ENCODE peak calls at places on chromosomes 11 and 22, in seven cellular contexts. One of them, this sample, is unnamed.
A peak's percentile ranks its signal among the peaks of the same experiment; 100 is the strongest.

GRCh38 chr11:9905562-9905961 is 241.7 kb downstream of the SWAP70 start:
- DNase-seq in iris pigment epithelial cell: no peak
- DNase-seq in COR-L47: no peak
- DNase-seq in left colon: no peak
- DNase-seq in RCC 7860: no peak
- DNase-seq in NCI-H524: no peak
- DNase-seq in fibroblast of mammary gland: peak; percentile 43
- DNase-seq in this sample: no peak

GRCh38 chr11:130523609-130524008 is 75.2 kb downstream of the ADAMTS15 start:
- DNase-seq in iris pigment epithelial cell: no peak
- DNase-seq in RCC 7860: no peak
- DNase-seq in fibroblast of mammary gland: peak; percentile 97
- DNase-seq in left colon: no peak
- DNase-seq in NCI-H524: no peak
- DNase-seq in COR-L47: no peak
- DNase-seq in this sample: no peak

GRCh38 chr11:3810951-3811350 is 2.6 kb downstream of the PGAP2 start:
- DNase-seq in COR-L47: no peak
- DNase-seq in left colon: no peak
- DNase-seq in NCI-H524: no peak
- DNase-seq in fibroblast of mammary gland: no peak
- DNase-seq in RCC 7860: no peak
- DNase-seq in iris pigment epithelial cell: no peak
- DNase-seq in this sample: no peak

GRCh38 chr11:103031834-103032233 is 60.1 kb downstream of the DCUN1D5 start:
- DNase-seq in iris pigment epithelial cell: peak; percentile 52
- DNase-seq in COR-L47: no peak
- DNase-seq in fibroblast of mammary gland: peak; percentile 36
- DNase-seq in left colon: no peak
- DNase-seq in RCC 7860: no peak
- DNase-seq in NCI-H524: no peak
- DNase-seq in this sample: no peak

GRCh38 chr11:6531267-6531752 is 34.2 kb downstream of the DNHD1 start:
- DNase-seq in left colon: no peak
- DNase-seq in iris pigment epithelial cell: peak; percentile 41
- DNase-seq in RCC 7860: peak; percentile 27
- DNase-seq in COR-L47: no peak
- DNase-seq in NCI-H524: no peak
- DNase-seq in fibroblast of mammary gland: peak; percentile 61
- DNase-seq in this sample: no peak

GRCh38 chr11:102587722-102588121 is 37.4 kb downstream of the MMP20 start:
- DNase-seq in COR-L47: no peak
- DNase-seq in left colon: no peak
- DNase-seq in NCI-H524: no peak
- DNase-seq in fibroblast of mammary gland: no peak
- DNase-seq in iris pigment epithelial cell: no peak
- DNase-seq in RCC 7860: no peak
- DNase-seq in this sample: no peak

GRCh38 chr22:28800308-28801041 is at the start of gene XBP1:
- DNase-seq in COR-L47: peak; percentile 92
- DNase-seq in fibroblast of mammary gland: peak; percentile 89
- DNase-seq in iris pigment epithelial cell: peak; percentile 94
- DNase-seq in RCC 7860: peak; percentile 78
- DNase-seq in NCI-H524: peak; percentile 44
- DNase-seq in left colon: peak; percentile 96
- DNase-seq in this sample: peak; percentile 97

GRCh38 chr11:93521086-93521485 is 22.1 kb downstream of the SMCO4 start:
- DNase-seq in fibroblast of mammary gland: no peak
- DNase-seq in iris pigment epithelial cell: no peak
- DNase-seq in NCI-H524: no peak
- DNase-seq in COR-L47: no peak
- DNase-seq in left colon: no peak
- DNase-seq in RCC 7860: no peak
- DNase-seq in this sample: no peak

GRCh38 chr11:34916810-34917780 is 677 bp downstream of the PDHX start:
- DNase-seq in RCC 7860: no peak
- DNase-seq in NCI-H524: no peak
- DNase-seq in fibroblast of mammary gland: peak; percentile 42
- DNase-seq in COR-L47: no peak
- DNase-seq in iris pigment epithelial cell: peak; percentile 55
- DNase-seq in left colon: no peak
- DNase-seq in this sample: no peak

GRCh38 chr11:85464283-85464682 is 162.9 kb downstream of the DLG2 start:
- DNase-seq in fibroblast of mammary gland: no peak
- DNase-seq in RCC 7860: no peak
- DNase-seq in NCI-H524: no peak
- DNase-seq in iris pigment epithelial cell: no peak
- DNase-seq in COR-L47: no peak
- DNase-seq in left colon: no peak
- DNase-seq in this sample: no peak

GRCh38 chr22:49303061-49303735 is 524.5 kb downstream of the BRD1 start:
- DNase-seq in iris pigment epithelial cell: no peak
- DNase-seq in fibroblast of mammary gland: no peak
- DNase-seq in COR-L47: no peak
- DNase-seq in left colon: no peak
- DNase-seq in RCC 7860: no peak
- DNase-seq in NCI-H524: no peak
- DNase-seq in this sample: peak; percentile 30

GRCh38 chr11:50298182-50298988 is 265.7 kb downstream of the OR4C45 start:
- DNase-seq in COR-L47: no peak
- DNase-seq in fibroblast of mammary gland: peak; percentile 31
- DNase-seq in RCC 7860: no peak
- DNase-seq in NCI-H524: no peak
- DNase-seq in iris pigment epithelial cell: no peak
- DNase-seq in left colon: no peak
- DNase-seq in this sample: no peak

GRCh38 chr11:59918987-59919589 is 19.1 kb upstream of the OOSP1 start:
- DNase-seq in COR-L47: no peak
- DNase-seq in RCC 7860: peak; percentile 24
- DNase-seq in NCI-H524: no peak
- DNase-seq in fibroblast of mammary gland: peak; percentile 23
- DNase-seq in iris pigment epithelial cell: peak; percentile 42
- DNase-seq in left colon: peak; percentile 43
- DNase-seq in this sample: no peak

GRCh38 chr11:123100378-123101085 is 38.6 kb upstream of the HSPA8 start:
- DNase-seq in left colon: no peak
- DNase-seq in iris pigment epithelial cell: peak; percentile 26
- DNase-seq in NCI-H524: no peak
- DNase-seq in COR-L47: no peak
- DNase-seq in fibroblast of mammary gland: peak; percentile 45
- DNase-seq in RCC 7860: no peak
- DNase-seq in this sample: no peak

GRCh38 chr11:61950035-61950547 is at the start of gene BEST1:
- DNase-seq in NCI-H524: no peak
- DNase-seq in iris pigment epithelial cell: no peak
- DNase-seq in left colon: no peak
- DNase-seq in fibroblast of mammary gland: no peak
- DNase-seq in COR-L47: no peak
- DNase-seq in RCC 7860: no peak
- DNase-seq in this sample: peak; percentile 61

GRCh38 chr11:43962383-43962969 is 20.0 kb downstream of the C11orf96 start:
- DNase-seq in COR-L47: no peak
- DNase-seq in NCI-H524: no peak
- DNase-seq in fibroblast of mammary gland: no peak
- DNase-seq in left colon: no peak
- DNase-seq in iris pigment epithelial cell: peak; percentile 18
- DNase-seq in RCC 7860: no peak
- DNase-seq in this sample: peak; percentile 21

GRCh38 chr11:6586434-6587359 is 16.7 kb downstream of the RRP8 start:
- DNase-seq in RCC 7860: no peak
- DNase-seq in COR-L47: no peak
- DNase-seq in fibroblast of mammary gland: no peak
- DNase-seq in iris pigment epithelial cell: no peak
- DNase-seq in NCI-H524: peak; percentile 12
- DNase-seq in left colon: no peak
- DNase-seq in this sample: no peak

GRCh38 chr11:60657880-60658279 is 41.5 kb upstream of the MS4A8 start:
- DNase-seq in fibroblast of mammary gland: no peak
- DNase-seq in RCC 7860: no peak
- DNase-seq in COR-L47: peak; percentile 72
- DNase-seq in left colon: peak; percentile 13
- DNase-seq in iris pigment epithelial cell: no peak
- DNase-seq in NCI-H524: no peak
- DNase-seq in this sample: no peak